ENCODE peak calls at places on chromosomes 3 and 15, in ten cellular contexts. H is breast epithelium, B is heart left ventricle, Q is fibroblast of pulmonary artery, Y is AG04450, N is neural crest cell, W is hepatocyte, R is GM12865, M is body of pancreas, A is cardiac fibroblast. O is an unnamed sample.

GRCh38 chr15:32824777-32825176 is 107.0 kb downstream of the GREM1 start:
- DNase-seq in H (no peak), B (no peak), Q (peak; percentile 85), Y (peak; percentile 74), N (no peak), W (no peak), R (no peak), M (no peak), A (peak; percentile 67), O (no peak)

GRCh38 chr15:98421419-98422085 is 226.8 kb upstream of the IGF1R start:
- DNase-seq in H (peak; percentile 27), B (peak; percentile 58), Q (peak; percentile 39), Y (no peak), N (peak; percentile 91), W (peak; percentile 84), R (peak; percentile 54), M (peak; percentile 51), A (peak; percentile 48), O (peak; percentile 80)

GRCh38 chr15:85414495-85414894 is 34.1 kb downstream of the AKAP13 start:
- DNase-seq in H (no peak), B (no peak), Q (peak; percentile 61), Y (no peak), N (no peak), W (no peak), R (peak; percentile 50), M (no peak), A (peak; percentile 63), O (no peak)

GRCh38 chr3:149589332-149589731 is 68.5 kb downstream of the WWTR1 start:
- DNase-seq in H (no peak), B (no peak), Q (peak; percentile 91), Y (no peak), N (no peak), W (no peak), R (no peak), M (no peak), A (peak; percentile 87), O (no peak)

GRCh38 chr3:108455212-108455705 is 55.1 kb downstream of the MYH15 start:
- DNase-seq in H (no peak), B (no peak), Q (no peak), Y (no peak), N (no peak), W (no peak), R (no peak), M (no peak), A (no peak), O (no peak)

GRCh38 chr3:157388976-157389375 is 47.7 kb upstream of the PTX3 start:
- DNase-seq in H (no peak), B (no peak), Q (peak; percentile 44), Y (peak; percentile 21), N (no peak), W (no peak), R (no peak), M (no peak), A (peak; percentile 34), O (no peak)

GRCh38 chr3:190504354-190505125 is 9.3 kb upstream of the IL1RAP start:
- DNase-seq in H (no peak), B (no peak), Q (peak; percentile 36), Y (no peak), N (no peak), W (no peak), R (no peak), M (no peak), A (peak; percentile 33), O (no peak)

GRCh38 chr3:128994173-128994512 is 267 bp upstream of the CFAP92 start:
- DNase-seq in H (no peak), B (no peak), Q (no peak), Y (no peak), N (no peak), W (no peak), R (no peak), M (no peak), A (no peak), O (no peak)

GRCh38 chr3:122458992-122459391 is 43.1 kb upstream of the WDR5B start:
- DNase-seq in H (no peak), B (no peak), Q (peak; percentile 77), Y (peak; percentile 27), N (no peak), W (peak; percentile 58), R (peak; percentile 30), M (no peak), A (peak; percentile 77), O (no peak)
- TF ChIP-seq CTCF in H (no peak), B (peak; percentile 18), Q (peak; percentile 51), Y (peak; percentile 57), N (peak; percentile 63), W (peak; percentile 63), R (peak; percentile 35), M (peak; percentile 27), A (peak; percentile 40), O (no peak)

GRCh38 chr15:62588930-62589655 is 424.0 kb upstream of the C2CD4B start:
- DNase-seq in H (no peak), B (no peak), Q (peak; percentile 44), Y (no peak), N (no peak), W (no peak), R (no peak), M (no peak), A (peak; percentile 52), O (no peak)

GRCh38 chr15:62598217-62598616 is 433.1 kb upstream of the C2CD4B start:
- DNase-seq in H (no peak), B (no peak), Q (no peak), Y (no peak), N (no peak), W (no peak), R (no peak), M (no peak), A (no peak), O (no peak)

GRCh38 chr15:62592920-62593319 is 427.8 kb upstream of the C2CD4B start:
- DNase-seq in H (no peak), B (no peak), Q (no peak), Y (no peak), N (no peak), W (no peak), R (no peak), M (no peak), A (no peak), O (no peak)

GRCh38 chr15:62591842-62592838 is 427.1 kb upstream of the C2CD4B start:
- DNase-seq in H (no peak), B (no peak), Q (peak; percentile 33), Y (no peak), N (no peak), W (no peak), R (no peak), M (no peak), A (peak; percentile 38), O (no peak)

DNA sequence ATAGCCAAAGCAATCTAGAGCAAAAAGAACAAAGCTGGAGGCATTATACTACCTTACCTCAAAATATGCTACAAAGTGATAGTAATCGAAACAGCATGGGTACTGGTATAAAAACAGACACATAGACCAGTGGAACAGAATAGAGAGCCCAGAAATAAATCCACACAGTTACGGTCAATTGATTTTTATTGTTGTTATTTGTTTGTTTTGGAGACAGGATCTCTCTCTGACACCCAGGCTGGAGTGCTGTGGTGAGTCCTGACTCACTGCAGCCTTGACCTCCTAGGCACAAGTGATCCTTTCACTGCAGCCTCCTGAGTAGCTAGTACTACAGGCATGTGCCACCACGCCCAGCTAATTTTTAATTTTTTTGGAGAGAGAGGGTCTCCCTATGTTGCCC is 428.9 kb upstream of the C2CD4B start:
- DNase-seq in H (no peak), B (no peak), Q (no peak), Y (no peak), N (no peak), W (no peak), R (no peak), M (no peak), A (no peak), O (no peak)
- TF ChIP-seq CTCF in H (no peak), B (no peak), Q (no peak), Y (no peak), N (no peak), W (no peak), R (no peak), M (no peak), A (no peak), O (no peak)

DNA sequence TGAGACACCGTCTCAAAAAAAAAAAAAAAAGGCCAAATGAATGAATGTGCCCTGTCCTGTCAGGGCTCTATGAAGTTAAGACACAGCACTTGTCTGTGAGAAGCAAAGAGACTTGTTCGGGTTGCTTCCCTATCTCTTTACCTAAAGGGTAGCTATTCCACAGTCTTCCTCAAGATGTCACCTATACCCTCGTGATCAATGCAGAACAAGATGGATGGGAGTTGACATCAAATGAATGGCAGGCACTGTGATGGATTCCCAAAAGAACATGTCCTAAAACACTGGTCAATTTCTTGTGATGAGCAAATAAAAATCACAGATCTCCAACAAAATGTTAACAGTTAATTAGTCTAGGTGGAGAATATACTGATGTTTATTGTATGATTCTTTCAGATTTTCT is 9.5 kb downstream of the TADA3 start:
- DNase-seq in H (no peak), B (no peak), Q (no peak), Y (no peak), N (no peak), W (no peak), R (no peak), M (no peak), A (no peak), O (no peak)
- TF ChIP-seq CTCF in H (no peak), B (no peak), Q (peak; percentile 6), Y (no peak), N (peak; percentile 24), W (no peak), R (peak; percentile 14), M (no peak), A (no peak), O (no peak)

GRCh38 chr3:12991861-12992281 is 81.4 kb downstream of the IQSEC1 start:
- DNase-seq in H (no peak), B (no peak), Q (no peak), Y (no peak), N (no peak), W (peak; percentile 62), R (no peak), M (peak; percentile 71), A (no peak), O (no peak)

GRCh38 chr3:12992629-12993021 is 80.6 kb downstream of the IQSEC1 start:
- DNase-seq in H (no peak), B (no peak), Q (no peak), Y (no peak), N (no peak), W (peak; percentile 69), R (no peak), M (no peak), A (no peak), O (no peak)

GRCh38 chr3:12993623-12994356 is 79.4 kb downstream of the IQSEC1 start:
- DNase-seq in H (no peak), B (no peak), Q (no peak), Y (no peak), N (peak; percentile 27), W (peak; percentile 66), R (no peak), M (no peak), A (no peak), O (no peak)

GRCh38 chr3:12994357-12994606 is 78.9 kb downstream of the IQSEC1 start:
- DNase-seq in H (no peak), B (peak; percentile 65), Q (no peak), Y (no peak), N (no peak), W (no peak), R (peak; percentile 44), M (peak; percentile 51), A (no peak), O (peak; percentile 50)

GRCh38 chr3:12993022-12993622 is 80.1 kb downstream of the IQSEC1 start:
- DNase-seq in H (no peak), B (no peak), Q (no peak), Y (no peak), N (no peak), W (peak; percentile 61), R (no peak), M (peak; percentile 46), A (peak; percentile 15), O (no peak)
- TF ChIP-seq CTCF in H (no peak), B (no peak), Q (no peak), Y (no peak), N (no peak), W (no peak), R (no peak), M (no peak), A (no peak), O (no peak)